ENCODE peak calls at places on chromosomes 5 and 9, in eight cellular contexts. R, G, E, D, Z, O, V and F are unnamed samples.

GRCh38 chr5:152523964-152524363 is 118.9 kb upstream of the NMUR2 start:
- DNase-seq in R (no peak), G (no peak), E (no peak), D (no peak), Z (no peak), O (no peak), V (no peak), F (no peak)

GRCh38 chr5:33816791-33817190 is 75.0 kb downstream of the ADAMTS12 start:
- DNase-seq in R (no peak), G (no peak), E (no peak), D (no peak), Z (no peak), O (no peak), V (no peak), F (no peak)

GRCh38 chr9:33189331-33189731 is 22.2 kb upstream of the B4GALT1 start:
- DNase-seq in R (no peak), G (no peak), E (no peak), D (no peak), Z (no peak), O (peak), V (no peak), F (no peak)

GRCh38 chr9:22037954-22038690 is 29.0 kb upstream of the CDKN2B start:
- DNase-seq in R (no peak), G (no peak), E (no peak), D (no peak), Z (peak), O (no peak), V (no peak), F (no peak)

GRCh38 chr5:14286007-14286406 is 142.9 kb downstream of the TRIO start:
- DNase-seq in R (no peak), G (no peak), E (no peak), D (no peak), Z (no peak), O (no peak), V (no peak), F (no peak)

GRCh38 chr5:1519631-1520141 is 4.1 kb downstream of the LPCAT1 start:
- DNase-seq in R (peak), G (no peak), E (no peak), D (no peak), Z (no peak), O (no peak), V (no peak), F (no peak)

GRCh38 chr9:130144703-130145102 is 27.5 kb upstream of the NCS1 start:
- DNase-seq in R (no peak), G (no peak), E (no peak), D (no peak), Z (no peak), O (no peak), V (no peak), F (no peak)

GRCh38 chr9:84140535-84141101 is 160.0 kb downstream of the RMI1 start:
- DNase-seq in R (peak), G (peak), E (no peak), D (no peak), Z (peak), O (no peak), V (no peak), F (no peak)

GRCh38 chr5:17315710-17316221 is 98.3 kb downstream of the BASP1 start:
- DNase-seq in R (no peak), G (no peak), E (no peak), D (peak), Z (no peak), O (no peak), V (no peak), F (peak)

GRCh38 chr9:131837316-131837715 is 97.4 kb upstream of the RAPGEF1 start:
- DNase-seq in R (no peak), G (no peak), E (no peak), D (no peak), Z (no peak), O (no peak), V (peak), F (no peak)

GRCh38 chr9:91992636-91993035 is 42.6 kb upstream of the ROR2 start:
- DNase-seq in R (no peak), G (no peak), E (no peak), D (peak), Z (no peak), O (no peak), V (no peak), F (no peak)

GRCh38 chr9:76773051-76773450 is 8.8 kb downstream of the PCA3 start:
- DNase-seq in R (no peak), G (no peak), E (no peak), D (no peak), Z (no peak), O (peak), V (no peak), F (peak)

GRCh38 chr9:93902051-93902779 is 52.9 kb downstream of the BARX1 start:
- DNase-seq in R (peak), G (no peak), E (no peak), D (no peak), Z (no peak), O (no peak), V (no peak), F (no peak)

GRCh38 chr9:130824079-130824478 is 11.0 kb upstream of the ABL1 start:
- DNase-seq in R (no peak), G (no peak), E (no peak), D (no peak), Z (no peak), O (no peak), V (no peak), F (no peak)

GRCh38 chr9:128193469-128194096 is 2.2 kb upstream of the CIZ1 start:
- DNase-seq in R (no peak), G (no peak), E (no peak), D (no peak), Z (no peak), O (no peak), V (no peak), F (no peak)

GRCh38 chr5:165201364-165202143 is 1696.1 kb downstream of the MAT2B start:
- DNase-seq in R (no peak), G (no peak), E (no peak), D (no peak), Z (no peak), O (peak), V (no peak), F (peak)

GRCh38 chr5:87233122-87233521 is 34.6 kb upstream of the RASA1 start:
- DNase-seq in R (no peak), G (no peak), E (no peak), D (no peak), Z (no peak), O (peak), V (no peak), F (no peak)

GRCh38 chr9:21155501-21155900 is 11.0 kb downstream of the IFNA21 start:
- DNase-seq in R (no peak), G (no peak), E (no peak), D (no peak), Z (no peak), O (no peak), V (no peak), F (no peak)

GRCh38 chr5:71481441-71481840 is 26.0 kb downstream of the BDP1 start:
- DNase-seq in R (no peak), G (no peak), E (no peak), D (no peak), Z (no peak), O (no peak), V (no peak), F (no peak)

GRCh38 chr9:113509463-113509862 is 45.9 kb downstream of the RGS3 start:
- DNase-seq in R (no peak), G (no peak), E (no peak), D (no peak), Z (no peak), O (no peak), V (no peak), F (peak)

GRCh38 chr9:131635285-131635684 is 90.0 kb downstream of the PRRT1B start:
- DNase-seq in R (peak), G (peak), E (peak), D (peak), Z (no peak), O (peak), V (peak), F (peak)

GRCh38 chr5:169020102-169020501 is 280.8 kb downstream of the SLIT3 start:
- DNase-seq in R (no peak), G (no peak), E (no peak), D (no peak), Z (no peak), O (no peak), V (no peak), F (no peak)

GRCh38 chr5:171623551-171624097 is 162.0 kb upstream of the SMIM23 start:
- DNase-seq in R (no peak), G (no peak), E (no peak), D (no peak), Z (no peak), O (no peak), V (no peak), F (no peak)

GRCh38 chr9:130842547-130842946 is 7.5 kb downstream of the ABL1 start:
- DNase-seq in R (no peak), G (no peak), E (no peak), D (no peak), Z (no peak), O (no peak), V (no peak), F (no peak)

GRCh38 chr5:178363501-178364325 is 131.1 kb upstream of the PHYKPL start:
- DNase-seq in R (no peak), G (no peak), E (no peak), D (no peak), Z (no peak), O (no peak), V (no peak), F (no peak)

GRCh38 chr5:1164696-1165630 is 36.4 kb upstream of the SLC6A19 start:
- DNase-seq in R (no peak), G (no peak), E (no peak), D (no peak), Z (no peak), O (no peak), V (no peak), F (no peak)